ENCODE peak calls at places on chromosomes 13 and 19, in four cellular contexts. One of them, this sample, is unnamed.

GRCh38 chr19:48490980-48491792 is 20.4 kb downstream of the LMTK3 start:
- DNase-seq in K562: peak; percentile 94
- DNase-seq in GM12878: no peak
- DNase-seq in HepG2: no peak
- DNase-seq in this sample: peak; percentile 78

GRCh38 chr19:45444318-45445041 is 20.8 kb upstream of the ERCC1 start:
- DNase-seq in K562: peak; percentile 88
- DNase-seq in GM12878: no peak
- DNase-seq in HepG2: peak; percentile 80
- DNase-seq in this sample: peak; percentile 96

GRCh38 chr13:32905063-32905863 is 111.0 kb upstream of the KL start:
- DNase-seq in K562: no peak
- DNase-seq in GM12878: peak; percentile 78
- DNase-seq in HepG2: no peak
- DNase-seq in this sample: no peak

GRCh38 chr19:18254546-18255500 is 19.4 kb downstream of the IQCN start:
- DNase-seq in K562: no peak
- DNase-seq in GM12878: no peak
- DNase-seq in HepG2: no peak
- DNase-seq in this sample: peak; percentile 59

GRCh38 chr13:110913322-110913721 is 1.5 kb downstream of the ANKRD10 start:
- DNase-seq in K562: no peak
- DNase-seq in GM12878: no peak
- DNase-seq in HepG2: peak; percentile 28
- DNase-seq in this sample: no peak

GRCh38 chr13:93476175-93476574 is 249.6 kb downstream of the GPC6 start:
- DNase-seq in K562: no peak
- DNase-seq in GM12878: no peak
- DNase-seq in HepG2: peak; percentile 11
- DNase-seq in this sample: no peak

GRCh38 chr13:36490055-36490454 is 57.8 kb downstream of the CCNA1 start:
- DNase-seq in K562: no peak
- DNase-seq in GM12878: no peak
- DNase-seq in HepG2: no peak
- DNase-seq in this sample: no peak

GRCh38 chr13:112905990-112906641 is 62.9 kb upstream of the MCF2L start:
- DNase-seq in K562: no peak
- DNase-seq in GM12878: no peak
- DNase-seq in HepG2: peak; percentile 66
- DNase-seq in this sample: peak; percentile 76

GRCh38 chr13:25281193-25281936 is 5.9 kb downstream of the MTMR6 start:
- DNase-seq in K562: no peak
- DNase-seq in GM12878: peak; percentile 45
- DNase-seq in HepG2: no peak
- DNase-seq in this sample: no peak

GRCh38 chr19:49567722-49568454 is 12.5 kb downstream of the NOSIP start:
- DNase-seq in K562: peak; percentile 36
- DNase-seq in GM12878: no peak
- DNase-seq in HepG2: no peak
- DNase-seq in this sample: no peak

GRCh38 chr13:30735025-30735967 is at the start of gene ALOX5AP:
- DNase-seq in K562: no peak
- DNase-seq in GM12878: peak; percentile 72
- DNase-seq in HepG2: no peak
- DNase-seq in this sample: no peak

DNA sequence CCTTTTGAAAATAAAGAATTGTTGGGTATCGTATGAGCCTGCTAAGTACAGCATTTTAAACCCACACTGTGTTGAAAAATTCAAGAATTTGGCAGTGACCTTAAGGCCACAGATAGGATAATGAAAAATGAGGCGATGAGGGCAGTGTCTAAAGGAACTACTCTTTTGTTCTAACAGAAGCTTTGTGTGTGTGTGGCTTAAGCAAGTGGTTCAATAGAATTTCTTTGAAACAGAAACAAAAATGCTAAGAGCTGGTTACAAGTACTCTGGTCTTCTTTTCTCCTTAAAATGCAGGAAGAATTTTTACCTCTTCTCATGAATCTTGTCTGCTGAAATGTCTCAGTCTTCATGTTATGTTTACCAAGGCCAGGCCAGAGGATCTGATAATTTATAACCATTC is 279.5 kb downstream of the ZNF536 start:
- DNase-seq in K562: no peak
- DNase-seq in GM12878: no peak
- DNase-seq in HepG2: no peak
- DNase-seq in this sample: no peak
- TF ChIP-seq CREM in K562: no peak
- TF ChIP-seq CREM in GM12878: no peak
- TF ChIP-seq CREM in HepG2: no peak
- TF ChIP-seq CREM in this sample: no peak

GRCh38 chr19:13764821-13765394 is 586 bp downstream of the MRI1 start:
- DNase-seq in K562: peak; percentile 46
- DNase-seq in GM12878: no peak
- DNase-seq in HepG2: no peak
- DNase-seq in this sample: peak; percentile 32

GRCh38 chr19:13763300-13763699 is 1.0 kb upstream of the MRI1 start:
- DNase-seq in K562: no peak
- DNase-seq in GM12878: no peak
- DNase-seq in HepG2: no peak
- DNase-seq in this sample: no peak

GRCh38 chr19:13762635-13763235 is 1.6 kb upstream of the MRI1 start:
- DNase-seq in K562: no peak
- DNase-seq in GM12878: no peak
- DNase-seq in HepG2: no peak
- DNase-seq in this sample: no peak

GRCh38 chr19:13765395-13766094 is 1.2 kb downstream of the MRI1 start:
- DNase-seq in K562: no peak
- DNase-seq in GM12878: no peak
- DNase-seq in HepG2: peak; percentile 47
- DNase-seq in this sample: no peak

GRCh38 chr19:13764101-13764807 is at the start of gene MRI1:
- DNase-seq in K562: peak; percentile 92
- DNase-seq in GM12878: no peak
- DNase-seq in HepG2: peak; percentile 39
- DNase-seq in this sample: peak; percentile 62
- TF ChIP-seq SP1 in K562: no peak
- TF ChIP-seq SP1 in GM12878: no peak
- TF ChIP-seq SP1 in HepG2: no peak
- TF ChIP-seq SP1 in this sample: no peak

GRCh38 chr13:41345921-41346589 is 35.0 kb downstream of the NAA16 start:
- DNase-seq in K562: no peak
- DNase-seq in GM12878: no peak
- DNase-seq in HepG2: no peak
- DNase-seq in this sample: no peak

GRCh38 chr13:41345165-41345920 is 34.3 kb downstream of the NAA16 start:
- DNase-seq in K562: no peak
- DNase-seq in GM12878: no peak
- DNase-seq in HepG2: peak; percentile 10
- DNase-seq in this sample: no peak

GRCh38 chr13:41344358-41344757 is 33.3 kb downstream of the NAA16 start:
- DNase-seq in K562: no peak
- DNase-seq in GM12878: no peak
- DNase-seq in HepG2: peak; percentile 27
- DNase-seq in this sample: no peak
- TF ChIP-seq CREM in K562: no peak
- TF ChIP-seq CREM in GM12878: no peak
- TF ChIP-seq CREM in HepG2: no peak
- TF ChIP-seq CREM in this sample: no peak

DNA sequence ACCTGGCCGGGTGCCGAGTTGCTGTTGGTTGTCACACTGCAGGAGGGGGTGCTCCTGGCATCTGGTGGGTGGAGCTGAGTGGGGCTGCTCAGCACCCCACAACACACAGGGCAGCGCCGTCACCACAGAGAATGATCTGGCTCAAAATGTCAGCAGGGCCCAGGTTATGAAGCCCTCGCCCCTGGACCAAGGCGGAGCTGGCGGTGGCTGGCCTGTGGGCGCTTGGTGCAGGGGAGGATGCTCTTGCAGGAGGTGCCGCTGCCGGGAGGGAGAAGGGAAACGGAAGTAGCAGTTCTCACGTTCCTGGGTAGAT is 14.2 kb upstream of the LENG8 start:
- DNase-seq in K562: no peak
- DNase-seq in GM12878: no peak
- DNase-seq in HepG2: no peak
- DNase-seq in this sample: no peak
- TF ChIP-seq SP1 in K562: no peak
- TF ChIP-seq SP1 in GM12878: no peak
- TF ChIP-seq SP1 in HepG2: no peak
- TF ChIP-seq SP1 in this sample: no peak

DNA sequence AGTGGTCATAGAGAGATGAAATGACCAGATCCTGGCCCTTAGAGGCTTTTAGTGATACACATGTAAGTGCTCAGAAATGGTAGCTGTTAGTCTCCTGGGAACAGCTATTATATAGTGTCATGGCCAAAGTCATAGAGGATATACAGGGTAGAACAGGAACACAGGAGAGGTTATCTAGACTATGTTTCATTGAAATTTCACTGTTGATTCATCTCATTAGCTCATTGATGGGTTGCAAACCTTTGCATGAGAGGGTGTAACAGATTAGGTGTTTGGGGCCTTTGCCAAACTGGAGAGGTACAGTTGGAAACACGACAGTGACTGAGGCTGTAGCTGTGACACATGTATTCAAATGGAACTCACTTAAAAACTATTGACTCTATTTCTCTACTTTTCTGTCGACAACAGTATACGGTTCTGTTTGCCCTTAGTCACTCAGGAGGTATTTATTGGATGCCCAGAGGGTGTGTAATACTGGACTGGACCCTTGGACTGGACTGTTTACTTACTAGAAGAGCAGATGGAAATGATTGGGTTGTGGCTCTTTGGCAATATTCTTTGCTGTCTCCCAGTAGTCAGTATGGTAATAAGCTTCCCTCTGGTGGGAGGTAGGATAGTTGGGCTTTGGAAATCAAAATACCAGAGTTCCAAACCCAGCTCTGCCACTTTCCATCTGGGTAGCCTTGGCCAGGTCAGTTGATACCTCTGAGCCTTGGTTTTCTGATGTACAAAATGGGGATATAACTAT is 29.8 kb downstream of the ARHGAP35 start:
- DNase-seq in K562: no peak
- DNase-seq in GM12878: no peak
- DNase-seq in HepG2: peak; percentile 99
- DNase-seq in this sample: no peak
- TF ChIP-seq CREM in K562: no peak
- TF ChIP-seq CREM in GM12878: no peak
- TF ChIP-seq CREM in HepG2: no peak
- TF ChIP-seq CREM in this sample: no peak

This sample was measured in WTC11.